ENCODE peak calls at places on chromosomes 6 and 20, in seven cellular contexts. I, W, Q, A, Y, F and J are unnamed samples.
A peak's percentile ranks its signal among the peaks of the same experiment; 100 is the strongest.

GRCh38 chr6:142235247-142235646 is 66.6 kb upstream of the ADGRG6 start:
- DNase-seq in I (no peak), W (no peak), Q (no peak), A (no peak), Y (no peak), F (no peak), J (no peak)

GRCh38 chr20:3071610-3072529 is at the start of gene OXT:
- DNase-seq in I (peak; percentile 74), W (peak; percentile 55), Q (no peak), A (peak; percentile 72), Y (no peak), F (no peak), J (no peak)

GRCh38 chr20:33377366-33377765 is 24.0 kb downstream of the CDK5RAP1 start:
- DNase-seq in I (no peak), W (no peak), Q (no peak), A (no peak), Y (no peak), F (no peak), J (no peak)

GRCh38 chr6:13296536-13296997 is 31.8 kb downstream of the TBC1D7 start:
- DNase-seq in I (no peak), W (no peak), Q (no peak), A (no peak), Y (no peak), F (no peak), J (no peak)

GRCh38 chr20:7736336-7736735 is 203.9 kb downstream of the HAO1 start:
- DNase-seq in I (no peak), W (no peak), Q (peak; percentile 58), A (no peak), Y (no peak), F (no peak), J (peak; percentile 50)

GRCh38 chr6:161882196-161882595 is 608.3 kb upstream of the AGPAT4 start:
- DNase-seq in I (no peak), W (no peak), Q (no peak), A (no peak), Y (no peak), F (no peak), J (no peak)

GRCh38 chr6:159608961-159609673 is 83.9 kb downstream of the SOD2 start:
- DNase-seq in I (no peak), W (no peak), Q (no peak), A (no peak), Y (no peak), F (no peak), J (peak; percentile 31)

GRCh38 chr6:137323860-137324259 is 104.7 kb upstream of the IFNGR1 start:
- DNase-seq in I (no peak), W (no peak), Q (no peak), A (no peak), Y (no peak), F (no peak), J (no peak)

GRCh38 chr6:37459981-37460800 is 27.2 kb downstream of the CMTR1 start:
- DNase-seq in I (no peak), W (no peak), Q (peak; percentile 14), A (no peak), Y (no peak), F (no peak), J (no peak)

GRCh38 chr6:143248359-143248758 is 187.7 kb downstream of the AIG1 start:
- DNase-seq in I (peak; percentile 8), W (peak; percentile 23), Q (no peak), A (peak; percentile 21), Y (no peak), F (no peak), J (no peak)